ENCODE peak calls at places on chromosomes 5 and 9, in six cellular contexts. A is A549, V is breast epithelium, Y is fibroblast of mammary gland, K is cardiac fibroblast, L is neural progenitor cell. C is an unnamed sample.

GRCh38 chr5:14414007-14414406 is 167.6 kb upstream of the OTULINL start:
- DNase-seq in A (no peak), L (no peak), K (no peak), V (no peak), Y (no peak), C (no peak)

GRCh38 chr9:33633621-33634020 is 109.6 kb downstream of the ANKRD18B start:
- DNase-seq in V (no peak), L (no peak), Y (no peak), A (no peak), K (no peak), C (no peak)

GRCh38 chr9:7533376-7534090 is 266.0 kb downstream of the DMAC1 start:
- DNase-seq in K (no peak), V (no peak), A (no peak), L (no peak), Y (no peak), C (no peak)

GRCh38 chr9:126301196-126301595 is 25.4 kb upstream of the MVB12B start:
- DNase-seq in L (no peak), V (no peak), Y (no peak), K (no peak), A (no peak), C (no peak)

GRCh38 chr5:58259685-58260152 is 200.2 kb downstream of the PLK2 start:
- DNase-seq in K (peak), L (no peak), Y (peak), V (no peak), A (peak), C (peak)

GRCh38 chr5:176776916-176777315 is 33.4 kb upstream of the UNC5A start:
- DNase-seq in L (no peak), Y (no peak), V (peak), K (no peak), A (no peak), C (no peak)

GRCh38 chr9:88645172-88645868 is 110.3 kb downstream of the NXNL2 start:
- DNase-seq in V (no peak), L (no peak), K (peak), Y (no peak), A (no peak), C (no peak)

GRCh38 chr5:179438041-179438441 is 92.8 kb upstream of the ADAMTS2 start:
- DNase-seq in V (no peak), L (no peak), A (no peak), Y (no peak), K (no peak), C (no peak)

GRCh38 chr9:5425006-5425628 is 12.6 kb downstream of the PLGRKT start:
- DNase-seq in Y (peak), A (peak), K (peak), L (peak), V (no peak), C (no peak)

GRCh38 chr9:7984713-7985112 is 185.1 kb upstream of the DMAC1 start:
- DNase-seq in Y (no peak), A (no peak), V (no peak), L (no peak), K (no peak), C (no peak)

GRCh38 chr5:170499621-170500020 is 4.2 kb upstream of the KCNIP1 start:
- DNase-seq in K (no peak), L (no peak), A (no peak), Y (no peak), V (no peak), C (no peak)

GRCh38 chr5:170498811-170499210 is 5.0 kb upstream of the KCNIP1 start:
- DNase-seq in V (no peak), K (no peak), Y (no peak), A (no peak), L (no peak), C (no peak)

GRCh38 chr5:170496629-170497028 is 7.2 kb upstream of the KCNIP1 start:
- DNase-seq in V (no peak), Y (no peak), A (no peak), L (no peak), K (no peak), C (no peak)

GRCh38 chr5:170495796-170496195 is 8.0 kb upstream of the KCNIP1 start:
- DNase-seq in A (no peak), K (no peak), Y (no peak), L (no peak), V (no peak), C (no peak)

DNA sequence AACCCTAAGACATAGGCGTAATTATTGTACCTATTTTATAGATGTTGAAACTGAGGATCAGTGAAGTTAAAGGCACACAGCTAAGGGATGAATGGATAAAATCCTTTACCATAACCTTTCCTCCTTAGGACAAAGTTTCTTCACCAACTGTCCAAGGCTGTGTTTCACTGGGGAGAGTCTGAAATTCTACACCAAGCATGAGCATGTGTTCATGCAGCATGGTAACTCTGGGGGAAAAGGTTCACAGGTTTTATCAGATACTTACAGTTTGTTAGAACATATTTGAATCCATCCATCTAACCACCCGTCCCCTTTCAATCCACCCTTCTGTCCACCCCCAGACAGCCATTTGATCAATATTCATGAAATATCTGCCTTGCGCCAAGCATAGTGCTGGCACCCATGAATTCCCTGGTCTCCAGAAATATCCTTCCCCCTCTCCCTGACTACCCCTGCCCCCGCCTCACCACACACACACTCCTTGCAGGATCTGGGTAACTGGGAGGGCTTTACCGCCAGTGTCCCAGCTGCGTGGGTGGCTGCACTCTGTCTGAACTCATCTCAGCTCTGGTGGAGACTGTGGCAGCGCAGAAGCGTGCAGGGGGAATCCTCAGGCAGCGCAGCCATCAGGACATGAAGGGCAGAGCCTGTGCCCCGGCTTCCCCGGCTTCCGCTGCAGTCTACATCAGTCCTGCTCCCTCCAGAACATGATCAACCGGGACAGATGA is 6.3 kb upstream of the KCNIP1 start:
- DNase-seq in Y (peak), V (no peak), A (no peak), K (no peak), L (peak), C (no peak)
- H3K4me3 ChIP-seq in Y (no peak), V (no peak), A (no peak), K (no peak), L (no peak), C (no peak)

GRCh38 chr9:115883467-115884329 is 269.9 kb upstream of the PAPPA start:
- DNase-seq in Y (peak), K (peak), A (peak), L (peak), V (peak), C (no peak)
- TF ChIP-seq CTCF in Y (peak), K (peak), A (peak), L (peak), V (peak), C (peak)

GRCh38 chr5:139120521-139120920 is 77.6 kb downstream of the SIL1 start:
- DNase-seq in A (no peak), V (no peak), Y (no peak), L (no peak), K (no peak), C (no peak)

GRCh38 chr5:139117342-139117884 is 80.8 kb downstream of the SIL1 start:
- DNase-seq in V (no peak), K (no peak), Y (no peak), L (no peak), A (no peak), C (no peak)

GRCh38 chr5:139116256-139116655 is 81.9 kb downstream of the SIL1 start:
- DNase-seq in A (no peak), V (no peak), Y (no peak), L (no peak), K (no peak), C (no peak)

GRCh38 chr5:139121120-139121519 is 77.0 kb downstream of the SIL1 start:
- DNase-seq in K (no peak), V (no peak), A (no peak), L (no peak), Y (no peak), C (no peak)

GRCh38 chr5:139118804-139119203 is 79.4 kb downstream of the SIL1 start:
- DNase-seq in L (no peak), K (no peak), A (no peak), V (no peak), Y (no peak), C (no peak)
- H3K4me3 ChIP-seq in L (no peak), K (no peak), A (no peak), V (no peak), Y (no peak), C (no peak)

DNA sequence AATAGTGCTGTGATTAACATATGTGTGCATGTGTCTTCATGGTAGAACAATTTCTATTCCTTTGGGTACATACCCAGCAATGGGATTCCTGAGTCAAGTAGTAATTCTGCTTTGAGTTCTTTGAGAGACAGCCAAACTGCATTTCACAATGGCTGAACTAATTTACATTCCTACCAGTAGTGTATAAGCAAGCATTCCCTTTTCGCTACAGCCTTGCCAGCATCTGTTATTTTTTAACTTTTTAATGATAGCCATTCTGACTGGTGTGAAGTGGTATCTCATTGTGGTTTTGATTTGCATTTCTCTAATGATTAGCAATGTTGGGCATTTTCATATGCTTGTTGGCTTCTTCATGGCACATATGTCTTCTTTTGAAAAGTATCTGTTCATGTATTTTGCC is 308.5 kb downstream of the ARRDC3 start:
- DNase-seq in V (no peak), K (peak), L (no peak), Y (peak), A (peak), C (peak)
- TF ChIP-seq CTCF in V (no peak), K (peak), L (no peak), Y (peak), A (no peak), C (peak)

DNA sequence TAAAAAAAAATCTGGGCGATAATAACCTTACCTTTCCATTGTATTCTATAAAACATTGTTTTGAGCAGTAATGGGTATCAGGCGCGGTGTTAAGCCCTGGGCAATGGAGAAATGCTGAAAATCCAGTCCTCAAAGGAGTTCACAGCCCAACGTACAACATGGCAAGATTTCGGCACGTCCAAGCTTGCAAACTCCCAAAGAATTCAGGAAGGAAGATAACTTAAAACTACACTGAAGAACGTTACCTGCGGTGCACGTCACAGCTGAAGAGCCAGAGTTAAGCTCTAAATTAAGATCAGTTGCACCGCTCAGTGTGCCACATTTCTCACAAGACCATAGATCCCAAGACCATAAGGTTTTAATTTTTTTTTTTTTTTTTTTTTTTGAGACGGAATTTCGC is 942 bp downstream of the ALDH7A1 start:
- DNase-seq in Y (peak), A (no peak), V (peak), K (peak), L (peak), C (no peak)
- H3K4me3 ChIP-seq in Y (peak), A (peak), V (peak), K (peak), L (peak), C (peak)

GRCh38 chr9:113355197-113355596 is 5.9 kb downstream of the BSPRY start:
- DNase-seq in L (peak), V (no peak), Y (peak), K (peak), A (peak), C (no peak)
- TF ChIP-seq CTCF in L (peak), V (no peak), Y (peak), K (no peak), A (peak), C (no peak)

C was measured in AG04449.